ENCODE peak calls at places on chromosomes 3 and 15, in seven cellular contexts. X, A, S, J, K, G and P are unnamed samples.

GRCh38 chr15:43423793-43424192 is 52.9 kb downstream of the TUBGCP4 start:
- DNase-seq in X (no peak), A (no peak), S (no peak), J (no peak), K (no peak), G (no peak), P (no peak)

GRCh38 chr3:194046995-194047681 is 88.8 kb upstream of the HES1 start:
- DNase-seq in X (no peak), A (peak), S (no peak), J (no peak), K (no peak), G (no peak), P (no peak)

GRCh38 chr3:136960838-136961836 is 3.4 kb downstream of the IL20RB start:
- DNase-seq in X (no peak), A (peak), S (no peak), J (no peak), K (no peak), G (no peak), P (peak)

GRCh38 chr3:164779816-164780215 is 298.5 kb downstream of the SI start:
- DNase-seq in X (no peak), A (no peak), S (no peak), J (no peak), K (no peak), G (no peak), P (no peak)

GRCh38 chr3:141164844-141165243 is 66.8 kb upstream of the PXYLP1 start:
- DNase-seq in X (no peak), A (no peak), S (no peak), J (no peak), K (no peak), G (no peak), P (no peak)

GRCh38 chr3:77726509-77726908 is 686.6 kb downstream of the ROBO2 start:
- DNase-seq in X (no peak), A (no peak), S (peak), J (no peak), K (no peak), G (no peak), P (no peak)

GRCh38 chr3:140467104-140467577 is 210.7 kb upstream of the TRIM42 start:
- DNase-seq in X (no peak), A (peak), S (no peak), J (no peak), K (peak), G (peak), P (no peak)

GRCh38 chr3:114879059-114880031 is 267.7 kb downstream of the ZBTB20 start:
- DNase-seq in X (no peak), A (peak), S (peak), J (no peak), K (no peak), G (no peak), P (no peak)

GRCh38 chr3:9340450-9341009 is 22.3 kb upstream of the THUMPD3 start:
- DNase-seq in X (no peak), A (peak), S (peak), J (no peak), K (peak), G (no peak), P (no peak)

GRCh38 chr15:57686657-57687056 is 19.9 kb upstream of the POLR2M start:
- DNase-seq in X (no peak), A (no peak), S (no peak), J (no peak), K (no peak), G (no peak), P (no peak)

GRCh38 chr15:73685561-73685960 is 1.4 kb downstream of the CD276 start:
- DNase-seq in X (no peak), A (peak), S (peak), J (no peak), K (no peak), G (no peak), P (no peak)

GRCh38 chr3:102302020-102302419 is 132.8 kb upstream of the ZPLD1 start:
- DNase-seq in X (no peak), A (no peak), S (peak), J (no peak), K (no peak), G (no peak), P (no peak)

GRCh38 chr3:166837535-166837934 is 542.6 kb downstream of the ZBBX start:
- DNase-seq in X (peak), A (no peak), S (no peak), J (peak), K (peak), G (peak), P (no peak)

GRCh38 chr3:171704002-171704401 is 106.3 kb downstream of the PLD1 start:
- DNase-seq in X (peak), A (peak), S (peak), J (peak), K (peak), G (no peak), P (peak)

GRCh38 chr3:122890077-122890484 is 95.2 kb downstream of the SLC49A4 start:
- DNase-seq in X (peak), A (peak), S (peak), J (peak), K (no peak), G (peak), P (peak)

GRCh38 chr3:113231827-113232253 is 20.5 kb downstream of the BOC start:
- DNase-seq in X (peak), A (peak), S (peak), J (peak), K (peak), G (no peak), P (peak)

GRCh38 chr3:142926368-142926944 is 37.0 kb downstream of the PAQR9 start:
- DNase-seq in X (no peak), A (no peak), S (no peak), J (no peak), K (no peak), G (no peak), P (no peak)
- H2AFZ ChIP-seq in X (peak), A (no peak), S (no peak), J (no peak), K (no peak), G (no peak), P (no peak)

DNA sequence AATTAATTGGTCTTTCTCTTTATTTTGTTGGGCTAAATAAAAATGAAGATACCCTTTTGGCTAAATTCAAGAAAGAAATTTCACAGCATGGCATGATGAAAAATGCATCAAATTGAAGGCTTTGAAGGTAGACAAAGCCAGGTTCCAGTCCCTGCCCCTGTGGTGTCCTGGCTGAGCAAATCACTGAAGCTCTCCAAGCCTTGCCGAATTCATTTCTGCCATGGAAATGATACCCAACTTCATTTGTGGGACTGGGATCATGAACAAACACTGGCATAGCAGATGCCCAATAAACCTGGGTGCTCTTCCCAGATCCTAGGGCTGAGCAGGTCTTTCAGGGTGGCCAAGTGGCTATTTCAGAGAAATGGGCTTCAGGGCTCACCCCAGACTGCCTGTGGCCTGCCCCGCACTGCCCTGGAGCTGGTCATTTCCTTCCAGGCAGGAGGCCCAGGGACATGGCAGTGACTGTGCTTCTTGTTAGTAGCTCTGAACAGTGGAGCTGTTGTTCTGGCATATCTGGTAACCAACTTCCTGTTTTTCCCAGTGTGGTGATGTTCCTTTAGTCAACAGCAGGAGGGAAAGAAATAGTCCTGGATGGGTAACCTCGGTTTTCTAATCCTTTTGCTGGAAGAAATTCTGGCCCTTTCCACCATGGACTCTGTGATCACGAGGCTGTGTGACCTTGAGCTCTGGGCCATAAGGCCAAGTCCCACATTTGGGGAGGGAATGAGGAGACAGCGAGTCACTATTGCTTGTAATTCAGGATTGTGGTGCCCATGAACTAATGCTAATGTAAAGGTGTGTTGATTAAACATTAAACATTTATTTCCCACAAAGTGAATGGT is 47.6 kb downstream of the CTDSPL start:
- DNase-seq in X (no peak), A (peak), S (no peak), J (no peak), K (peak), G (no peak), P (no peak)
- H3K27ac ChIP-seq in X (no peak), A (no peak), S (no peak), J (no peak), K (peak), G (no peak), P (peak)

GRCh38 chr3:16912400-16913263 is 27.9 kb downstream of the PLCL2 start:
- DNase-seq in X (no peak), A (no peak), S (no peak), J (no peak), K (no peak), G (no peak), P (no peak)
- H2AFZ ChIP-seq in X (no peak), A (no peak), S (no peak), J (no peak), K (no peak), G (no peak), P (no peak)

DNA sequence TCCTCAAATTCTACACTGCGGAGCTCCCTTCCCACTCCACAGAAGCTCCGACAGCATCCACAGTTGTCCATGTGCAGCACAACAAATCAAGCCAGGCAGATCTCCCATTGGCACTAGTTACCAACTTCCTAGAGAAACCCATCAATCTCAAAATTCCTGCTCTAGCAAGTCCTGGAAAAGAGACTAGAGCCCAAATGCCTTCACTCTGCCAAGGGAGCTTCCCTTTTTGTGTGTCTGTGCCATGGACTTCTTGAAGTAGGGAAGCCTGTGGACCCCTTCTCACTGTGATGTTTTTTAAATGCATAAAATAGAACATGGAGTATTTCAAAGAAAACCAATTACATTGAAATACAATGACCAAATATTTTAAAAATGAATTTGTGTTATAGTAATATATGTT is 59.1 kb downstream of the TGFBR2 start:
- DNase-seq in X (no peak), A (no peak), S (no peak), J (no peak), K (no peak), G (no peak), P (no peak)
- H3K27ac ChIP-seq in X (no peak), A (no peak), S (no peak), J (no peak), K (no peak), G (no peak), P (no peak)

GRCh38 chr15:59251001-59251845 is 44.6 kb downstream of the LDHAL6B start:
- DNase-seq in X (no peak), A (no peak), S (no peak), J (no peak), K (no peak), G (no peak), P (no peak)
- H2AFZ ChIP-seq in X (no peak), A (no peak), S (no peak), J (no peak), K (no peak), G (no peak), P (no peak)

GRCh38 chr3:142597898-142598297 is 1.7 kb downstream of the PLS1 start:
- DNase-seq in X (no peak), A (no peak), S (no peak), J (no peak), K (no peak), G (no peak), P (no peak)

GRCh38 chr3:142601713-142602112 is 5.5 kb downstream of the PLS1 start:
- DNase-seq in X (no peak), A (no peak), S (no peak), J (no peak), K (no peak), G (no peak), P (no peak)

GRCh38 chr3:142603340-142603730 is 7.1 kb downstream of the PLS1 start:
- DNase-seq in X (no peak), A (no peak), S (no peak), J (no peak), K (no peak), G (no peak), P (no peak)

GRCh38 chr3:142604940-142605339 is 8.7 kb downstream of the PLS1 start:
- DNase-seq in X (no peak), A (no peak), S (no peak), J (no peak), K (no peak), G (no peak), P (no peak)

DNA sequence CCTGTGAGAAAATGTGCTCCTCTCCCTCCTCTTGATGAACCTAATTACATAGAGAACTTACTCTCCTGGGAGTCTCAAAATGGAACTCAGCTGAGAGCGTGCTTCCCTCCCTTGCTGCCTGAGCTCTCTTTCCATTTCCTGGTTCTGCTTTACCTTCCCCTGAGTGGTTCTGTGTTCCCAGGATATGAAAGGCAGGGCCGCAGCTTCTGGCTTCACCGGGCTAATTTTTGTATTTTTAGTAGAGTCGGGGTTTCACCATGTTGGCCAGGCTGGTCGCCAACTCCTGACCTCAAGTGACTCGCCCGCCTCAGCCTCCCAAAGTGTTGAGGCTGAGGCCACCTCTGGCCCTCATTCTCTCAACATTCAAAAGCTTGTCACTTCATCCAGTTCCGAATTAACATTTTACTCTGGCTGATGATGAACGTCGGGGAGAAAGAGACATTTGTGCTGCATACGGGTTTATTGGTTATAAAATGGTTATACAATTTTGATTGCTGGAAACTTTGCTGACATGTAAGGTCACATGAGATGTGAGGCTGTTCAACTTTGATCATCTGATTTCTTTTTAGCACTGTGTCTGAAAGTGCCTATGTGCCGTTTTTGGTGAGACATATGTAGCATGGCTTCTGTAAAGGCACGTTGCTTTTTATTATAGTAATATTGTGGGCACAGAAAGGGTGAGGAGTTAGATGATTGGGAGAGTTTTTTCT is 6.6 kb downstream of the PLS1 start:
- DNase-seq in X (no peak), A (no peak), S (no peak), J (no peak), K (no peak), G (no peak), P (no peak)
- H3K27ac ChIP-seq in X (no peak), A (no peak), S (no peak), J (no peak), K (no peak), G (no peak), P (no peak)

GRCh38 chr3:15659254-15659975 is 57.9 kb downstream of the BTD start:
- DNase-seq in X (no peak), A (peak), S (no peak), J (no peak), K (no peak), G (no peak), P (no peak)

GRCh38 chr3:15656342-15656741 is 54.8 kb downstream of the BTD start:
- DNase-seq in X (no peak), A (no peak), S (no peak), J (no peak), K (no peak), G (no peak), P (no peak)

GRCh38 chr3:15654891-15655290 is 53.3 kb downstream of the BTD start:
- DNase-seq in X (no peak), A (no peak), S (no peak), J (no peak), K (no peak), G (no peak), P (no peak)

GRCh38 chr3:15665510-15666150 is 64.1 kb downstream of the BTD start:
- DNase-seq in X (no peak), A (peak), S (no peak), J (no peak), K (no peak), G (no peak), P (no peak)

DNA sequence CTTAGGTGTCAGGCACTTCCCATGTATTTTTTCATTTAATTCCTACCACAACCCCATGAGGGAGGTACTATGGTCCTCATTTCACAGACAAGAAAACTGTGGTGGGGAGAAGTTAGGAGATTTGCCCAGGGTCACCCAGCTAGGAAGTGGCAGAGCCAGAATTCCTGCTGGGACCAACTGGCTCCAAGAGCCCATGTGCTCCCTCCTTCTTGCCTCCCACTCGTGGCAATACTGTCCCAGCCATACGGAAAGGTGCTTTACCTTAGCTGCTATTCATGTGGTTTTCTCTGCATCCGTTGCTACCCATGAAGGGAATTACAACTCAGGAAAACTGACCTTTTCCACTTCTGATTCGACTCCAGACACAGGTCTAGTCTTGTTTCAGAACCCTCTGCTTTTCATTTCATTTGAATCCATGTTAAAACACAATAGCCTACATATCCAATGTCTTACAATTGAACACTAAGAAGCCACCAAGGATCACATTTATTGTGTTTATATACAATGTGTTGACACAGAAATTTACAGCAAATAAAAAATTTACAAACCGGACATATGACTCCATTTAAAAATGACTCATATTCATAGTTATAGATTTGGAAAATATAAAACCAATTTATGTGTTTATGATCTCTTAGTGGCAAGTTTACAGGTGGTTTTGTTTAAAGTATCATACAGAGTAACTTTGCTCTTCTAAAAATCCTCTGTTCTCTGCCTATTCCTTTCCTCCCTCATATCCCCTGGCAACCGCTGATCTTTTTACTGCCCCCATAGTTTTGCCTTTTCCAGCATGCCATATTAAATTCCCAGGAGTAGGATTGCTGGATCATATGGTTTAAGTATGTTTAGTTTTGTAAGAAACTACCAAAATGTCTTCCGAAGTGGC is 58.8 kb downstream of the BTD start:
- DNase-seq in X (no peak), A (no peak), S (no peak), J (no peak), K (no peak), G (no peak), P (no peak)
- H2AFZ ChIP-seq in X (no peak), A (no peak), S (no peak), J (no peak), K (no peak), G (no peak), P (no peak)

GRCh38 chr3:4718179-4718736 is 225.1 kb downstream of the ITPR1 start:
- DNase-seq in X (no peak), A (no peak), S (no peak), J (no peak), K (no peak), G (no peak), P (no peak)
- H3K27ac ChIP-seq in X (no peak), A (no peak), S (no peak), J (no peak), K (no peak), G (no peak), P (no peak)